ENCODE peak calls at places on chromosomes 12 and 14, in seven cellular contexts. I is PC-3, L is hepatocyte, X is mucosa of descending colon, Y is GM23248, D is stomach, N is WERI-Rb-1. J is an unnamed sample.

GRCh38 chr12:117408161-117408791 is 46.9 kb upstream of the NOS1 start:
- DNase-seq in L (peak; percentile 61), I (peak; percentile 53), X (peak; percentile 24), Y (peak; percentile 45), D (peak; percentile 72), N (no peak), J (peak; percentile 79)

GRCh38 chr12:110577717-110578521 is 5.2 kb downstream of the PPTC7 start:
- DNase-seq in X (no peak), N (no peak), I (peak; percentile 99), L (peak; percentile 14), Y (peak; percentile 94), D (no peak), J (peak; percentile 26)

GRCh38 chr12:122643207-122643805 is 59.9 kb downstream of the HCAR2 start:
- DNase-seq in L (no peak), N (no peak), I (no peak), D (no peak), X (no peak), Y (no peak), J (no peak)

GRCh38 chr12:15206831-15207394 is 14.3 kb downstream of the RERG start:
- DNase-seq in Y (no peak), D (no peak), X (no peak), L (no peak), I (no peak), N (no peak), J (no peak)

GRCh38 chr12:28278960-28279359 is 88.7 kb downstream of the CCDC91 start:
- DNase-seq in Y (no peak), L (no peak), I (no peak), X (no peak), D (no peak), N (no peak), J (no peak)

GRCh38 chr12:96334502-96334901 is 65.7 kb downstream of the CDK17 start:
- DNase-seq in D (no peak), L (no peak), Y (no peak), N (no peak), I (peak; percentile 25), X (no peak), J (no peak)

GRCh38 chr12:124684971-124685688 is 117.7 kb upstream of the NCOR2 start:
- DNase-seq in N (no peak), L (no peak), Y (peak; percentile 86), D (no peak), X (no peak), I (peak; percentile 72), J (peak; percentile 70)

GRCh38 chr12:38289396-38289795 is 27.2 kb upstream of the ALG10B start:
- DNase-seq in L (no peak), D (no peak), Y (no peak), I (no peak), X (no peak), N (no peak), J (no peak)

GRCh38 chr14:78455896-78456435 is 285.8 kb downstream of the NRXN3 start:
- DNase-seq in I (no peak), L (no peak), N (no peak), D (no peak), X (no peak), Y (no peak), J (no peak)

GRCh38 chr14:60485600-60486251 is at the start of gene C14orf39:
- DNase-seq in D (no peak), X (no peak), Y (peak; percentile 38), L (peak; percentile 76), I (peak; percentile 65), N (peak; percentile 67), J (peak; percentile 90)

GRCh38 chr12:113154351-113154973 is 4.9 kb downstream of the CFAP73 start:
- DNase-seq in Y (peak; percentile 65), D (no peak), N (no peak), I (no peak), X (peak; percentile 49), L (peak; percentile 48), J (peak; percentile 90)

GRCh38 chr14:91303091-91303923 is 58.8 kb upstream of the GPR68 start:
- DNase-seq in I (peak; percentile 32), X (peak; percentile 58), N (peak; percentile 95), D (no peak), Y (peak; percentile 12), L (no peak), J (peak; percentile 100)

GRCh38 chr12:56947633-56948535 is 9.5 kb downstream of the RDH16 start:
- DNase-seq in L (no peak), D (no peak), Y (no peak), N (no peak), X (no peak), I (peak; percentile 57), J (peak; percentile 72)

GRCh38 chr12:21559855-21560569 is 33.9 kb downstream of the SPX start:
- DNase-seq in L (no peak), Y (peak; percentile 68), D (no peak), I (peak; percentile 78), N (no peak), X (no peak), J (no peak)

GRCh38 chr12:102629262-102629888 is 149.0 kb upstream of the IGF1 start:
- DNase-seq in I (no peak), X (no peak), Y (peak; percentile 64), N (no peak), D (no peak), L (no peak), J (no peak)

GRCh38 chr14:101200650-101201516 is 297.4 kb upstream of the RTL1 start:
- DNase-seq in I (no peak), N (no peak), L (no peak), X (no peak), D (peak; percentile 17), Y (no peak), J (peak; percentile 14)

GRCh38 chr12:79407671-79408622 is 282.8 kb downstream of the PAWR start:
- DNase-seq in X (peak; percentile 57), L (peak; percentile 77), N (peak; percentile 40), I (peak; percentile 94), Y (peak; percentile 90), D (peak; percentile 57), J (peak; percentile 90)

GRCh38 chr12:20711846-20712245 is 16.7 kb downstream of the SLCO1C1 start:
- DNase-seq in D (no peak), Y (no peak), I (no peak), X (no peak), N (no peak), L (no peak), J (peak; percentile 55)

GRCh38 chr12:98736352-98737326 is 91.5 kb downstream of the APAF1 start:
- DNase-seq in X (no peak), I (peak; percentile 51), N (peak; percentile 53), L (peak; percentile 52), Y (no peak), D (no peak), J (peak; percentile 85)

GRCh38 chr12:125015680-125016310 is 22.4 kb downstream of the BRI3BP start:
- DNase-seq in I (no peak), Y (no peak), L (no peak), N (peak; percentile 41), X (no peak), D (no peak), J (no peak)

GRCh38 chr14:68759912-68760311 is 33.0 kb downstream of the ZFP36L1 start:
- DNase-seq in Y (no peak), D (no peak), L (no peak), I (no peak), N (no peak), X (no peak), J (no peak)

GRCh38 chr12:120224304-120225199 is 23.6 kb upstream of the RPLP0 start:
- DNase-seq in I (no peak), L (peak; percentile 72), Y (peak; percentile 46), N (no peak), X (peak; percentile 90), D (peak; percentile 83), J (peak; percentile 56)

GRCh38 chr14:56318393-56319115 is 200.3 kb downstream of the PELI2 start:
- DNase-seq in Y (no peak), I (no peak), L (no peak), X (no peak), D (no peak), N (no peak), J (no peak)
- H3K4me3 ChIP-seq in Y (no peak overlapping the region), I (no peak overlapping the region), L (no peak overlapping the region), X (no peak overlapping the region), D (no peak overlapping the region), N (no peak overlapping the region), J (no peak overlapping the region)

DNA sequence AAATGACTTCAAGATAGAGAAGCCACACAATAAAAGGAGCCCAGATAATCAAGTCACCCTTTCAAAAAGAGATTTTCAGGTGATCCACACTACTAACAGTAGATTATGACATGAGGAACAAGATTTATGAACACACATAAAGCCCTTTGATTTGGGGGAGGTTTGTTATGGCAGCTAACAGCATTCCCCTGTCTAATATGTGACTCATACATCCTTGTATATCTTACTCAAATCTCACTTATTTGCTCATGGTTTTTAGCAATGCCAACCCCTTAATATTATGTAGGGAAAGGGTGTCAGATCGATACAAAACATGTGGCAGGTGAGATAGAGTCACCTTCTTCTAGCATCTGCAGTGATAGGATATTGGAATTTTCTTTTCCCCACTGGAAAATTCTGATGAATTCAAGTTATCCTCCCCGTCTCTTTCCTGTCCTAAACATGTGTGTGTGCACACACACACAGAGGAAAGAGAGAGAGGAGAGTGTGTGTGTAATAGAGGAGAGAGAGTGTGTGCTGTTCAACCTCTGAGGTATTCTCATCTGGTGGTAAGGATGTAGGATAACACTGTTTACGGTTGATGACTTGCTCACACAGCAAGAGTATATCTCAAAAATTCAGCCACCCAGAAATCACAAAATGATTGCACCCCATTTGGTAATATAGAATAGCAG is 319.9 kb downstream of the KCNC2 start:
- DNase-seq in N (no peak), Y (peak; percentile 39), I (peak; percentile 86), D (no peak), X (no peak), L (peak; percentile 18), J (no peak)
- H3K4me3 ChIP-seq in N (no peak overlapping the region), Y (peak overlapping the region; percentile 25), I (peak overlapping the region; percentile 61), D (no peak overlapping the region), X (no peak overlapping the region), L (no peak overlapping the region), J (no peak overlapping the region)

GRCh38 chr12:49264466-49264872 is 413 bp upstream of the TUBA1C start:
- DNase-seq in L (peak; percentile 80), N (no peak), Y (peak; percentile 70), I (no peak), D (peak; percentile 55), X (no peak), J (no peak)
- H3K4me3 ChIP-seq in L (peak overlapping the region; percentile 40), N (no peak overlapping the region), Y (peak overlapping the region; percentile 94), I (peak overlapping the region; percentile 99), D (peak overlapping the region; percentile 71), X (peak overlapping the region; percentile 74), J (peak overlapping the region; percentile 99)

GRCh38 chr12:8504351-8504750 is 9.0 kb upstream of the CLEC4D start:
- DNase-seq in X (no peak), D (no peak), I (no peak), L (no peak), N (no peak), Y (no peak), J (no peak)

GRCh38 chr12:8513203-8513602 is at the start of gene CLEC4D:
- DNase-seq in D (no peak), N (no peak), I (no peak), Y (no peak), X (no peak), L (no peak), J (no peak)

GRCh38 chr12:8508912-8509841 is 4.1 kb upstream of the CLEC4D start:
- DNase-seq in X (no peak), N (no peak), D (no peak), I (no peak), Y (no peak), L (no peak), J (peak; percentile 64)

DNA sequence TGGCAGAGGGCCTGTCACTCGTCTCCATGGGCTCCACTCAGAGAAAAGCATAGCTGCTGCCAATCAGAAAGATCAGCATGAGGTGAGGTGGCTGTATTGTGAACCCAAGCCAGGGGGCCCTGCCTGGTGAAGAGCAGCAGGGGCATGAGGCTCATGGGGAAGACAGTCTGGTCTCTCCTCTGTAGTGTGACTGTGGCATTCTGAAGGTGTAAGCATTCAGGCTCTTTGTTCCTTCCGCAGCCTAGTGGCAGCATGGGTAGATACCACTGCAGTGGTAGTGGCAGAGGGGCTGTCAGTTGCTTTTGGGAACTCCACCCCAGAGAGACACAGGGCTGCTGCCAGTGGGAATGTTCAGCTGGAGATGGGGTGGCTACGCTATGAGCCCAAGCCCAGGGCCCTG is 5.1 kb upstream of the CLEC4D start:
- DNase-seq in D (no peak), I (no peak), X (no peak), Y (no peak), N (no peak), L (no peak), J (peak; percentile 78)
- H3K4me3 ChIP-seq in D (no peak overlapping the region), I (no peak overlapping the region), X (no peak overlapping the region), Y (no peak overlapping the region), N (no peak overlapping the region), L (no peak overlapping the region), J (no peak overlapping the region)

J was measured in endodermal cell.